ENCODE peak calls at places on chromosome 1, in seven cellular contexts. E, A, H, J, I, Z and Q are unnamed samples.

GRCh38 chr1:244350027-244350426 is 101.7 kb downstream of the ADSS2 start:
- DNase-seq in E (no peak), H (peak), I (no peak), J (no peak), Z (peak), A (no peak), Q (no peak)

GRCh38 chr1:43949663-43950062 is 2.9 kb downstream of the IPO13 start:
- DNase-seq in A (peak), I (no peak), J (no peak), H (no peak), Z (no peak), E (no peak), Q (no peak)

GRCh38 chr1:201226178-201226514 is 35.5 kb downstream of the IGFN1 start:
- DNase-seq in Z (no peak), J (no peak), H (no peak), A (no peak), I (no peak), E (no peak), Q (no peak)

GRCh38 chr1:170145691-170146676 is at the start of gene NTMT2:
- DNase-seq in A (no peak), I (no peak), E (no peak), H (no peak), J (no peak), Z (no peak), Q (no peak)

GRCh38 chr1:20728371-20729154 is 3.9 kb downstream of the SH2D5 start:
- DNase-seq in Z (no peak), H (no peak), I (no peak), A (no peak), J (no peak), E (no peak), Q (no peak)

GRCh38 chr1:183711691-183712401 is 58.7 kb upstream of the APOBEC4 start:
- DNase-seq in H (no peak), J (no peak), I (no peak), A (peak), E (no peak), Z (no peak), Q (no peak)

GRCh38 chr1:40153073-40153770 is 8.0 kb upstream of the RLF start:
- DNase-seq in E (peak), J (peak), A (no peak), H (no peak), Z (peak), I (peak), Q (no peak)

GRCh38 chr1:110356379-110356778 is 17.2 kb downstream of the RBM15 start:
- DNase-seq in I (no peak), A (no peak), J (no peak), Z (no peak), H (no peak), E (peak), Q (no peak)

GRCh38 chr1:43706598-43707190 is 642 bp upstream of the ST3GAL3 start:
- DNase-seq in H (peak), J (no peak), Z (no peak), E (peak), I (peak), A (no peak), Q (no peak)

GRCh38 chr1:15046487-15047165 is 106.9 kb upstream of the TMEM51 start:
- DNase-seq in J (peak), I (peak), H (peak), A (peak), E (peak), Z (peak), Q (peak)

GRCh38 chr1:4108341-4108740 is 208.3 kb upstream of the C1orf174 start:
- DNase-seq in A (no peak), H (no peak), Z (no peak), I (no peak), J (no peak), E (no peak), Q (no peak)

GRCh38 chr1:109116286-109116685 is 2.4 kb downstream of the ELAPOR1 start:
- DNase-seq in A (no peak), H (no peak), Z (no peak), J (no peak), I (no peak), E (no peak), Q (no peak)

GRCh38 chr1:47593598-47594285 is 155.9 kb downstream of the FOXD2 start:
- DNase-seq in I (no peak), E (no peak), H (no peak), Z (no peak), J (no peak), A (no peak), Q (no peak)

GRCh38 chr1:226813671-226814591 is 56.5 kb upstream of the PSEN2 start:
- DNase-seq in Z (no peak), H (no peak), E (no peak), I (no peak), J (no peak), A (no peak), Q (no peak)

GRCh38 chr1:18099026-18099425 is 8.6 kb upstream of the IGSF21 start:
- DNase-seq in E (no peak), I (no peak), J (no peak), A (no peak), Z (no peak), H (no peak), Q (no peak)